ENCODE peak calls at places on chromosomes 13 and 19, in seven cellular contexts. R is SK-N-SH; Z is colonic mucosa; W is thoracic aorta; G is stimulated activated CD4-positive, alpha-beta T cell treated with anti-CD3 and anti-CD28 coated beads, Interleukin-1b, Interleukin-23, amount 100 ng/mL, for 48 hours; J is NCI-H2107; H is activated naive CD8-positive, alpha-beta T cell treated with anti-CD3 and anti-CD28 coated beads, Interleukin-2, amount 50 U/mL, for 24 hours. L is an unnamed sample.

GRCh38 chr13:112712451-112712881 is 22.6 kb downstream of the ATP11A start:
- DNase-seq in Z (no peak), H (no peak), J (no peak), R (no peak), W (no peak), G (no peak), L (peak; percentile 11)

GRCh38 chr13:28245465-28245864 is 107.1 kb downstream of the PAN3 start:
- DNase-seq in W (no peak), H (no peak), R (no peak), G (no peak), Z (no peak), J (no peak), L (no peak)

GRCh38 chr19:11324079-11324661 is 15.3 kb downstream of the RAB3D start:
- DNase-seq in Z (peak; percentile 88), W (peak; percentile 33), J (peak; percentile 46), G (peak; percentile 44), R (peak; percentile 91), H (peak; percentile 37), L (peak; percentile 87)

GRCh38 chr19:1104452-1105216 is 840 bp downstream of the GPX4 start:
- DNase-seq in R (peak; percentile 92), Z (peak; percentile 82), H (peak; percentile 81), W (no peak), G (peak; percentile 67), J (peak; percentile 54), L (no peak)

GRCh38 chr19:35797663-35798062 is 15.0 kb downstream of the PRODH2 start:
- DNase-seq in H (peak; percentile 20), J (no peak), Z (no peak), W (no peak), G (no peak), R (no peak), L (no peak)

GRCh38 chr19:1262687-1263123 is 6.4 kb upstream of the CIRBP start:
- DNase-seq in G (no peak), H (no peak), W (no peak), J (no peak), Z (no peak), R (no peak), L (no peak)

GRCh38 chr19:8113017-8113416 is 36.4 kb downstream of the FBN3 start:
- DNase-seq in R (no peak), J (no peak), G (no peak), H (no peak), W (no peak), Z (no peak), L (no peak)

GRCh38 chr13:79404985-79405384 is 1.1 kb downstream of the RBM26 start:
- DNase-seq in R (no peak), H (peak; percentile 36), G (no peak), J (no peak), W (no peak), Z (no peak), L (no peak)

L was measured in RWPE2.